ENCODE peak calls at places on chromosomes 11 and 22, in six cellular contexts. One of them, this sample, is unnamed.

GRCh38 chr11:113532697-113533424 is 57.7 kb upstream of the DRD2 start:
- DNase-seq in psoas muscle: peak; percentile 80
- DNase-seq in endodermal cell: peak; percentile 91
- DNase-seq in coronary artery: no peak
- DNase-seq in transverse colon: peak; percentile 77
- DNase-seq in CD8-positive, alpha-beta T cell: peak; percentile 46
- DNase-seq in this sample: no peak

GRCh38 chr11:113796663-113797259 is 17.2 kb downstream of the CLDN25 start:
- DNase-seq in psoas muscle: no peak
- DNase-seq in endodermal cell: peak; percentile 48
- DNase-seq in coronary artery: no peak
- DNase-seq in transverse colon: no peak
- DNase-seq in CD8-positive, alpha-beta T cell: no peak
- DNase-seq in this sample: no peak

GRCh38 chr11:27910186-27910941 is 197.6 kb downstream of the KIF18A start:
- DNase-seq in psoas muscle: no peak
- DNase-seq in endodermal cell: peak; percentile 55
- DNase-seq in coronary artery: no peak
- DNase-seq in transverse colon: no peak
- DNase-seq in CD8-positive, alpha-beta T cell: no peak
- DNase-seq in this sample: peak; percentile 45

GRCh38 chr11:123407996-123408597 is 22.0 kb upstream of the GRAMD1B start:
- DNase-seq in psoas muscle: no peak
- DNase-seq in endodermal cell: no peak
- DNase-seq in coronary artery: no peak
- DNase-seq in transverse colon: no peak
- DNase-seq in CD8-positive, alpha-beta T cell: no peak
- DNase-seq in this sample: no peak

GRCh38 chr11:74679513-74679865 is 51.7 kb downstream of the CHRDL2 start:
- DNase-seq in psoas muscle: no peak
- DNase-seq in endodermal cell: peak; percentile 43
- DNase-seq in coronary artery: peak; percentile 67
- DNase-seq in transverse colon: no peak
- DNase-seq in CD8-positive, alpha-beta T cell: no peak
- DNase-seq in this sample: no peak

GRCh38 chr11:76659672-76660532 is 10.6 kb downstream of the LRRC32 start:
- DNase-seq in psoas muscle: no peak
- DNase-seq in endodermal cell: peak; percentile 43
- DNase-seq in coronary artery: peak; percentile 65
- DNase-seq in transverse colon: peak; percentile 5
- DNase-seq in CD8-positive, alpha-beta T cell: no peak
- DNase-seq in this sample: no peak

GRCh38 chr11:130671801-130672700 is 223.6 kb downstream of the ADAMTS15 start:
- DNase-seq in psoas muscle: peak; percentile 73
- DNase-seq in endodermal cell: peak; percentile 58
- DNase-seq in coronary artery: peak; percentile 90
- DNase-seq in transverse colon: peak; percentile 49
- DNase-seq in CD8-positive, alpha-beta T cell: no peak
- DNase-seq in this sample: peak; percentile 76

GRCh38 chr11:73962097-73962705 is 11.4 kb downstream of the DNAJB13 start:
- DNase-seq in psoas muscle: peak; percentile 4
- DNase-seq in endodermal cell: no peak
- DNase-seq in coronary artery: no peak
- DNase-seq in transverse colon: no peak
- DNase-seq in CD8-positive, alpha-beta T cell: no peak
- DNase-seq in this sample: no peak

GRCh38 chr11:126776125-126776524 is 224.4 kb downstream of the KIRREL3 start:
- DNase-seq in psoas muscle: no peak
- DNase-seq in endodermal cell: no peak
- DNase-seq in coronary artery: no peak
- DNase-seq in transverse colon: no peak
- DNase-seq in CD8-positive, alpha-beta T cell: no peak
- DNase-seq in this sample: no peak

GRCh38 chr22:25942989-25943411 is 201.0 kb downstream of the MYO18B start:
- DNase-seq in psoas muscle: peak; percentile 86
- DNase-seq in endodermal cell: peak; percentile 86
- DNase-seq in coronary artery: no peak
- DNase-seq in transverse colon: no peak
- DNase-seq in CD8-positive, alpha-beta T cell: no peak
- DNase-seq in this sample: peak; percentile 1

GRCh38 chr22:48825802-48826520 is 1001.7 kb downstream of the BRD1 start:
- DNase-seq in psoas muscle: no peak
- DNase-seq in endodermal cell: peak; percentile 35
- DNase-seq in coronary artery: peak; percentile 36
- DNase-seq in transverse colon: no peak
- DNase-seq in CD8-positive, alpha-beta T cell: no peak
- DNase-seq in this sample: no peak

GRCh38 chr11:14855890-14856289 is 36.1 kb downstream of the CYP2R1 start:
- DNase-seq in psoas muscle: no peak
- DNase-seq in endodermal cell: peak; percentile 42
- DNase-seq in coronary artery: no peak
- DNase-seq in transverse colon: no peak
- DNase-seq in CD8-positive, alpha-beta T cell: no peak
- DNase-seq in this sample: no peak

GRCh38 chr11:131522851-131523250 is 152.4 kb downstream of the NTM start:
- DNase-seq in psoas muscle: no peak
- DNase-seq in endodermal cell: no peak
- DNase-seq in coronary artery: no peak
- DNase-seq in transverse colon: no peak
- DNase-seq in CD8-positive, alpha-beta T cell: no peak
- DNase-seq in this sample: no peak

DNA sequence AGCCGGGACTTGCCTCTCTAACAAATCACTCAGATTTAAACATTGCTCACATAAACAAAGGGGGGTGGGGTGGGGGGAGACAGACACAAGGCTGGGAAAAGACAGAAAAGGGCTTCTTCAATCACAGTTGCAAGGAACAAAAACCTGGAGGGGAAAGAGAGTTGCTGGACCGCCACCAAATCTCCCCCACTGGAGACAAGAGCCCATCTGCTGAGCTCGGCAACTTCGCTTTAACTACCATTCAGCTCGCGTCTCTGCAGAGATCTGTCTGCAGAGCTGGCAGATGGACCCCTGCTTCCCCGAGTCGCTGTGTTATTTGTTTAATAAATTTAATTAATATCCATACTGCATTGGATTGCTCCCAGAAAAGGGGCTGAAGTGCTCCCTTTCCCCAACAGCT is 165.0 kb downstream of the RCN1 start:
- DNase-seq in psoas muscle: no peak
- DNase-seq in endodermal cell: no peak
- DNase-seq in coronary artery: no peak
- DNase-seq in transverse colon: no peak
- DNase-seq in CD8-positive, alpha-beta T cell: no peak
- DNase-seq in this sample: no peak
- H3K4me3 ChIP-seq in psoas muscle: no peak overlapping the region
- H3K4me3 ChIP-seq in endodermal cell: no peak overlapping the region
- H3K4me3 ChIP-seq in coronary artery: no peak overlapping the region
- H3K4me3 ChIP-seq in transverse colon: no peak overlapping the region
- H3K4me3 ChIP-seq in CD8-positive, alpha-beta T cell: no peak overlapping the region
- H3K4me3 ChIP-seq in this sample: no peak overlapping the region

GRCh38 chr11:43582024-43582836 is 98.3 kb upstream of the HSD17B12 start:
- DNase-seq in psoas muscle: no peak
- DNase-seq in endodermal cell: peak; percentile 61
- DNase-seq in coronary artery: no peak
- DNase-seq in transverse colon: no peak
- DNase-seq in CD8-positive, alpha-beta T cell: no peak
- DNase-seq in this sample: no peak

GRCh38 chr11:43585877-43586608 is 94.5 kb upstream of the HSD17B12 start:
- DNase-seq in psoas muscle: no peak
- DNase-seq in endodermal cell: no peak
- DNase-seq in coronary artery: no peak
- DNase-seq in transverse colon: no peak
- DNase-seq in CD8-positive, alpha-beta T cell: no peak
- DNase-seq in this sample: no peak

GRCh38 chr11:43581370-43582023 is 99.0 kb upstream of the HSD17B12 start:
- DNase-seq in psoas muscle: no peak
- DNase-seq in endodermal cell: no peak
- DNase-seq in coronary artery: no peak
- DNase-seq in transverse colon: no peak
- DNase-seq in CD8-positive, alpha-beta T cell: no peak
- DNase-seq in this sample: no peak

GRCh38 chr11:43582837-43583462 is 97.6 kb upstream of the HSD17B12 start:
- DNase-seq in psoas muscle: no peak
- DNase-seq in endodermal cell: peak; percentile 77
- DNase-seq in coronary artery: no peak
- DNase-seq in transverse colon: no peak
- DNase-seq in CD8-positive, alpha-beta T cell: no peak
- DNase-seq in this sample: no peak

DNA sequence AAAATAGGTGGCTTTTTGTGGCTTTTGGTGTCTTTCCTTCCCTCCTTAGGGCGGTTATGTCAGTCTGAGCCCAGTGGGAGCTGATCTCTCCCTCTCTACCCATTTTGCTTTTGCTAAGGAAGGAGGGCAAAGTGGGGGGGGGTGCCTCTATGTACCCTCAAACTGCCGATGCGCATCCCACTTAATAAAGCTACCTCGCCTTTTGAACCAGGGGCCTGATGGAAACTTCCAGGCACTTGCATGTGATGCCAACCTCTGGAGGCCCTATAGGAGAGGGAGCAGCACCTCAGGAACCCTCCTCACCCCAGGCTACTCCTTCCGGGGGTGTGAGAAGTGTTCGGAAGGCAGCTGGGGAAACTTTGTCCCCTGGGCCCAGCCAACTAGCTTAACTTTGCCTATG is 97.0 kb upstream of the HSD17B12 start:
- DNase-seq in psoas muscle: no peak
- DNase-seq in endodermal cell: no peak
- DNase-seq in coronary artery: no peak
- DNase-seq in transverse colon: no peak
- DNase-seq in CD8-positive, alpha-beta T cell: no peak
- DNase-seq in this sample: no peak
- H3K4me3 ChIP-seq in psoas muscle: no peak overlapping the region
- H3K4me3 ChIP-seq in endodermal cell: no peak overlapping the region
- H3K4me3 ChIP-seq in coronary artery: no peak overlapping the region
- H3K4me3 ChIP-seq in transverse colon: no peak overlapping the region
- H3K4me3 ChIP-seq in CD8-positive, alpha-beta T cell: no peak overlapping the region
- H3K4me3 ChIP-seq in this sample: no peak overlapping the region

GRCh38 chr11:47918370-47918690 is 62.0 kb upstream of the PTPRJ start:
- DNase-seq in psoas muscle: no peak
- DNase-seq in endodermal cell: no peak
- DNase-seq in coronary artery: no peak
- DNase-seq in transverse colon: no peak
- DNase-seq in CD8-positive, alpha-beta T cell: no peak
- DNase-seq in this sample: no peak
- H3K4me3 ChIP-seq in psoas muscle: no peak overlapping the region
- H3K4me3 ChIP-seq in endodermal cell: no peak overlapping the region
- H3K4me3 ChIP-seq in coronary artery: peak overlapping the region; percentile 58
- H3K4me3 ChIP-seq in transverse colon: no peak overlapping the region
- H3K4me3 ChIP-seq in CD8-positive, alpha-beta T cell: no peak overlapping the region
- H3K4me3 ChIP-seq in this sample: no peak overlapping the region

GRCh38 chr22:36701941-36702640 is 1.5 kb downstream of the CACNG2 start:
- DNase-seq in psoas muscle: no peak
- DNase-seq in endodermal cell: no peak
- DNase-seq in coronary artery: no peak
- DNase-seq in transverse colon: no peak
- DNase-seq in CD8-positive, alpha-beta T cell: no peak
- DNase-seq in this sample: no peak

GRCh38 chr22:36701166-36701713 is 2.3 kb downstream of the CACNG2 start:
- DNase-seq in psoas muscle: no peak
- DNase-seq in endodermal cell: no peak
- DNase-seq in coronary artery: no peak
- DNase-seq in transverse colon: no peak
- DNase-seq in CD8-positive, alpha-beta T cell: no peak
- DNase-seq in this sample: no peak

DNA sequence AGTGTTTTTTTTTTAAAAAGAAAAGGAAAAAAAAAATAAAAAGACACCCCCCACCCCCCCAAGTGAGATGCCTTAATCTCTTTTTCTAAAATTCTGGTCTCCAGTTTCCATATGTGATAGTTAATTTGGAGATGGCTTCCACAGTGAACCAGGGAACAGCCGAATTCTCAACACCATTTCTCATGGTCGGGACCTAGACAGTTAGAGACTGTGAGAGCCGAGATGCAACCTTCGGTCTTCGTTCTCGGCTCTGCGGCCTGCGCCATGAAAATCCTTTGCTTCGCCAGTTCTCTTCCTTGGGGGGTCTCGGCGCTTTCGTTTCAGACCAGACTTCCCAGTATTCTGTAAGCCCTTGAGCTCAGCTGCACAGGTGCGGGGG is 731 bp downstream of the CACNG2 start:
- DNase-seq in psoas muscle: no peak
- DNase-seq in endodermal cell: no peak
- DNase-seq in coronary artery: no peak
- DNase-seq in transverse colon: no peak
- DNase-seq in CD8-positive, alpha-beta T cell: no peak
- DNase-seq in this sample: no peak
- H3K4me3 ChIP-seq in psoas muscle: no peak overlapping the region
- H3K4me3 ChIP-seq in endodermal cell: peak overlapping the region; percentile 71
- H3K4me3 ChIP-seq in coronary artery: peak overlapping the region; percentile 50
- H3K4me3 ChIP-seq in transverse colon: no peak overlapping the region
- H3K4me3 ChIP-seq in CD8-positive, alpha-beta T cell: no peak overlapping the region
- H3K4me3 ChIP-seq in this sample: peak overlapping the region; percentile 21

GRCh38 chr11:94132152-94132558 is 3.5 kb downstream of the PANX1 start:
- DNase-seq in psoas muscle: no peak
- DNase-seq in endodermal cell: peak; percentile 34
- DNase-seq in coronary artery: no peak
- DNase-seq in transverse colon: peak; percentile 20
- DNase-seq in CD8-positive, alpha-beta T cell: no peak
- DNase-seq in this sample: peak; percentile 78
- H3K4me3 ChIP-seq in psoas muscle: no peak overlapping the region
- H3K4me3 ChIP-seq in endodermal cell: peak overlapping the region; percentile 94
- H3K4me3 ChIP-seq in coronary artery: peak overlapping the region; percentile 89
- H3K4me3 ChIP-seq in transverse colon: no peak overlapping the region
- H3K4me3 ChIP-seq in CD8-positive, alpha-beta T cell: no peak overlapping the region
- H3K4me3 ChIP-seq in this sample: peak overlapping the region; percentile 10

DNA sequence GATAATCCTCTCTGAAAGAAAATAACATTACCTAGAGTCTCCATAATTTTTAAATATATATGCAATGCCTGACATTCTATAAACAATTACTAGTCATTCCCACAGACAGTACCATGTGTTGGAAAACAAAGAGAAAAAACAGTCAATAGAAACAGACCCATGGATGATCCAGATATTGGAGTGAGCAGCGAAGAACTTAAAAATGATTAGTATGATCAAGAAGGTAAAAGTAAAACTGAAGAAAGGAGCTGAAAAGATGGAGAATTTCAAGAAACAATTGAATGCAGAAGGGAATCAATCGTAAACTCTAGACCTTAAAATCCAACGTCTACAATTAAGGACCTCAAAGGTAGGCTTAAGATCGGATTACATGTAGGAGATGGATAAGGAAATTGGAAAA is 330.6 kb downstream of the SHANK2 start:
- DNase-seq in psoas muscle: no peak
- DNase-seq in endodermal cell: no peak
- DNase-seq in coronary artery: no peak
- DNase-seq in transverse colon: no peak
- DNase-seq in CD8-positive, alpha-beta T cell: no peak
- DNase-seq in this sample: no peak
- H3K4me3 ChIP-seq in psoas muscle: no peak overlapping the region
- H3K4me3 ChIP-seq in endodermal cell: peak overlapping the region; percentile 9
- H3K4me3 ChIP-seq in coronary artery: no peak overlapping the region
- H3K4me3 ChIP-seq in transverse colon: no peak overlapping the region
- H3K4me3 ChIP-seq in CD8-positive, alpha-beta T cell: no peak overlapping the region
- H3K4me3 ChIP-seq in this sample: no peak overlapping the region

DNA sequence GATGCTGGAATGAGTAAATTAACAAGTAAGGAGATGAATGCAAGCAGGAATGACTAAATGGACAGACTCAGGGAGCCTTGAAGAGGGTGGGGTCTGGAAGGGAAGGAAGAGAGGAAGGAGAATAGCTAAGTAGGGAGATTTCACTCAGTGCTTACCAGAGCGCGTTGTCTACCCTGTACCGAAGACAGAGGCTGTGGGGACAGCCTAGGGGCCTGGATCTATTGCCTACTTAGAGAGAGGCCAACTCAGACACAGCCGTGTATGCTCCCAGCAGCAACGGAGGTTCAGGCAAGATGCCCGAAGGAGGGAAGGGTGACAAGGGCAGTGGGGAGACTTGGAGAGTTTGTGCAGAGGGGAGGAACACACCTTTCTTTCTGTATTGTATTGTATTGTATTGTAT is at the start of gene FOLR2:
- DNase-seq in psoas muscle: no peak
- DNase-seq in endodermal cell: peak; percentile 29
- DNase-seq in coronary artery: peak; percentile 38
- DNase-seq in transverse colon: no peak
- DNase-seq in CD8-positive, alpha-beta T cell: no peak
- DNase-seq in this sample: no peak
- H3K4me3 ChIP-seq in psoas muscle: peak within 1 kb of the TSS; percentile 25
- H3K4me3 ChIP-seq in endodermal cell: no peak within 1 kb of the TSS
- H3K4me3 ChIP-seq in coronary artery: peak within 1 kb of the TSS; percentile 49
- H3K4me3 ChIP-seq in transverse colon: no peak within 1 kb of the TSS
- H3K4me3 ChIP-seq in CD8-positive, alpha-beta T cell: no peak within 1 kb of the TSS
- H3K4me3 ChIP-seq in this sample: no peak within 1 kb of the TSS